ENCODE peak calls at places on chromosome 18, in six cellular contexts. N, I, A, M, G and F are unnamed samples.

GRCh38 chr18:49305688-49306336 is 154.6 kb downstream of the DYM start:
- DNase-seq in N (no peak), A (no peak), I (no peak), G (no peak), M (no peak), F (no peak)

GRCh38 chr18:26089247-26090129 is 925 bp downstream of the SS18 start:
- DNase-seq in M (peak; percentile 10), N (no peak), I (no peak), G (peak; percentile 76), A (peak; percentile 6), F (no peak)

GRCh38 chr18:48590678-48591077 is 51.8 kb downstream of the CTIF start:
- DNase-seq in M (no peak), G (no peak), A (no peak), N (no peak), I (no peak), F (peak; percentile 43)

GRCh38 chr18:7584646-7585271 is 17.6 kb downstream of the PTPRM start:
- DNase-seq in I (no peak), N (no peak), G (no peak), M (no peak), A (no peak), F (no peak)

GRCh38 chr18:22166070-22166972 is 3.1 kb upstream of the GATA6 start:
- DNase-seq in A (no peak), N (no peak), G (peak; percentile 53), I (no peak), M (peak; percentile 33), F (peak; percentile 11)

GRCh38 chr18:9629709-9630108 is 15.3 kb upstream of the PPP4R1 start:
- DNase-seq in G (no peak), A (no peak), N (no peak), M (no peak), I (no peak), F (no peak)

GRCh38 chr18:61589724-61590065 is 256.5 kb downstream of the CDH20 start:
- DNase-seq in I (no peak), A (no peak), M (no peak), G (no peak), N (no peak), F (peak; percentile 17)

GRCh38 chr18:63480476-63480875 is 3.7 kb downstream of the SERPINB5 start:
- DNase-seq in G (no peak), M (no peak), I (no peak), A (no peak), N (no peak), F (no peak)

GRCh38 chr18:56257215-56257614 is 381.2 kb downstream of the TXNL1 start:
- DNase-seq in I (peak; percentile 28), G (no peak), N (no peak), A (no peak), M (no peak), F (peak; percentile 10)

GRCh38 chr18:59835656-59836379 is 64.0 kb upstream of the PMAIP1 start:
- DNase-seq in G (no peak), I (no peak), A (no peak), M (no peak), N (no peak), F (no peak)

GRCh38 chr18:26546170-26546874 is 2.0 kb downstream of the KCTD1 start:
- DNase-seq in G (no peak), N (no peak), I (no peak), M (no peak), A (no peak), F (no peak)

GRCh38 chr18:657311-657997 is at the start of gene TYMS:
- DNase-seq in G (peak; percentile 81), A (peak; percentile 55), N (peak; percentile 88), M (peak; percentile 89), I (no peak), F (peak; percentile 85)
- TF ChIP-seq CHD2 in G (no peak), A (no peak), N (no peak), M (peak; percentile 7), I (no peak), F (no peak)

DNA sequence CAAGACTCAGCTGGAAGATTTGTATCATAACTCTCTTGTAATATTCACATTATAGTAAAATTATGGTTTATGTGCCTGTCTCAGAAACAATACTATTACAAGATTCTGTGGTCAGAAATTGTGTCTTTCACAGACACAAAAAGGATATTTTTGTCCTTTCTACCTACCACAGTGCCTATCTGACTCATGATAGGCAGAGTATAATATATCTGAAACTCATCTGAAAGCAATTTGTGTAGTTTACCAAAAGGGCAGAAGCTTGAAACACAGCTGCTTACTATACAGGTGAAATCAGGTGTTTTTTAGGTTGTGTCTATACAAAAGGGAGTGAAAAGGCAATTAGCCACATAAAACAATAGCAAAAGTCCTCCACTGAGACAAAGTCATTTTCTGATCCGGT is 10.9 kb downstream of the TMEM200C start:
- DNase-seq in N (no peak), M (no peak), I (no peak), A (no peak), G (no peak), F (no peak)
- TF ChIP-seq CHD2 in N (no peak), M (no peak), I (no peak), A (no peak), G (no peak), F (no peak)

GRCh38 chr18:37270046-37270665 is 295.4 kb downstream of the CELF4 start:
- DNase-seq in M (no peak), I (no peak), A (peak; percentile 21), N (peak; percentile 56), G (peak; percentile 85), F (peak; percentile 22)
- TF ChIP-seq CHD2 in M (no peak), I (no peak), A (no peak), N (no peak), G (no peak), F (no peak)

GRCh38 chr18:50306944-50307343 is 19.5 kb upstream of the CXXC1 start:
- DNase-seq in M (no peak), N (peak; percentile 12), I (no peak), A (no peak), G (no peak), F (no peak)
- TF ChIP-seq CHD2 in M (no peak), N (no peak), I (no peak), A (no peak), G (no peak), F (no peak)

GRCh38 chr18:58712930-58713329 is 41.7 kb downstream of the MALT1 start:
- DNase-seq in M (no peak), I (no peak), N (no peak), A (no peak), G (no peak), F (no peak)
- TF ChIP-seq CHD2 in M (no peak), I (no peak), N (no peak), A (no peak), G (no peak), F (no peak)

DNA sequence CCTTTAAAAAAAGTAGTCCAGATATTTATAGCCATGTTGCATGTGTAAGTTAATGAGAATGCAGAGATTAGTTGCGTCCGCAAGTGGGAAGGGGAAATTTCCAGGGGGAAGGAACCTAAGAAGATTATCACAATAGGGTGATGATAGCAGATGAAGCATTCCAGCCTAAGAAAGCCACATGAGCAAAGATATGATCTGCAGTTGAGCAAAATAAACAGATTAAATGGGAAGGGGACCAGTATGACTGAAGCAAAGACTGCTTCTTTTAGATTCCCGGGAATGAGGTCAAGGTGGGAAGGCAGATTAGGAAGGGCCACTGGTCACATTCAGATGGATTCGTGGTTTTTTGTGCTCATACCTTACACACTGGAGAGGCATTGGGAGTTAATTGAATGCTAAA is 154.6 kb upstream of the CDH2 start:
- DNase-seq in I (no peak), A (no peak), N (no peak), M (no peak), G (no peak), F (no peak)
- TF ChIP-seq CHD2 in I (no peak), A (no peak), N (no peak), M (no peak), G (no peak), F (no peak)

DNA sequence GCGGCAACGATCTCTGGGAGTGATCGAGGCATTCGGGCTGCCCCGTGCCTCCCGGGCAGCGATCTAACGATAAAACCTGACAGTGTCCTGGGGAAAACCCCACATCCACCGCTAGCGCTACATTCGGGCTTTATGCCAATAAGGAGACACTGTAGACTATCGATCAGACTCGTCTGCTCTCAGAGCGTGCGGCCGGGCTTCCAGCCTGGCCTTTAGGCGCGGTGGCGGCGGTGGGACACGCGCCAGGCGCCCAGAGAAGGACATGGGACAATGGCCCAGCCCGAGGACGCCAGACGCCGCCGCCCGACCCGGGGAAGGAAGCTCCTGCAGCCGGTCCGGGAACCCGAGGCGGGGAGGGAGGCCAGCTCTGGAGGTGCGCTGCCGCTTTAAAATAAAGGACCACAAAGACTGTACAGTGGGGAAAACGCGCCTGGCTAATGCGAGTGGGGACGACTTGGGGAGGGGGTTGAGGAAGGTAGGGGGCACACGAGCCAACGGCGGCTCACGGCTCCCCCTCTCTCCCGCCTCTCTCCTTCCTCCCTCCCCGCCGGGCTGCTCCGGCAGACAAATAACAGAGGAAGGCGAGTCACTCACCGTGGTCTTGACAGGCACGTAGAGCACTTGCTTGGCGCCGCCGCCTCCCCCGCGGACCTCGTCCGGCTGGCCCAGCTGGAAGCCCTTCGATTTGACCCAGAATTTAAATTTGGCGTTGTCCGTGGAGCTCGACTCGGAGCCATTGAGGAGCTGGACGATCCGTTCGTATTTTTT is 2.1 kb downstream of the NOL4 start:
- DNase-seq in M (peak; percentile 64), G (peak; percentile 83), I (no peak), A (no peak), N (no peak), F (no peak)
- TF ChIP-seq CHD2 in M (no peak), G (no peak), I (peak; percentile 33), A (no peak), N (no peak), F (no peak)

DNA sequence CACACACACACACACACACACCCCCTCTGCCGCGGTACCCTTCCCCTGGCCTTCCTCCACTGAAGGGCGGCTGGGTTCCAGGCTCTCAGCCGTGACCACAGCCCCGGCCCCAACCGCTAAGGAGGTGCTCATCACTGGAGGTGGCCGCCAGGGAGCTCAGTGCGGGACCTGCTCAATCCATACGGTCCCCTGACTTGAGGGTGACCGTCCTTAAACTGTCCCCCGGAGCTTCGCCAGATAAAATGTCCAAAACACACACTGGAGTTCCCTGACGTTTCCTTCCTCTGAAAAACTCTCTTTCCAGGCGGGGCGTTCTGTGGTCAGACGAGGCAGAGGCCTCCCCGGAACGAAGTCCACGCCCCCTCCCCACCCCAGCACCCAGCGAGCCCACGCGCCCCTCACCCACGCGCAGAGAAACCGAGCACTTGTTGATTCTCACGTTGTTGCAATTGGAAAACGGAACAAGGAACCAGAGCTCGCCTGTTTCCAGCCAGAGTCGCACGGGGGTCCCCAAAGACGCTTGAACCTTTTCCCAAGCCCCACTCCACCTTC is 1.4 kb downstream of the MBP start:
- DNase-seq in I (no peak), N (no peak), M (no peak), A (no peak), G (no peak), F (no peak)
- TF ChIP-seq CHD2 in I (no peak), N (no peak), M (no peak), A (no peak), G (no peak), F (no peak)